ENCODE peak calls at places on chromosomes 11 and 22, in six cellular contexts. O is GM06990, L is ovary, C is astrocyte of the spinal cord, X is HFF-Myc, Y is heart left ventricle. A is an unnamed sample.

GRCh38 chr22:29814003-29814402 is 24.1 kb downstream of the ASCC2 start:
- DNase-seq in O (no peak), L (no peak), C (no peak), X (no peak), Y (no peak), A (no peak)

GRCh38 chr11:17498058-17498457 is 21.4 kb upstream of the ABCC8 start:
- DNase-seq in O (no peak), L (no peak), C (no peak), X (no peak), Y (no peak), A (no peak)

GRCh38 chr11:19595840-19596751 is 116.5 kb upstream of the NAV2 start:
- DNase-seq in O (no peak), L (no peak), C (peak), X (peak), Y (peak), A (peak)

GRCh38 chr11:59756496-59756840 is 1.3 kb downstream of the STX3 start:
- DNase-seq in O (no peak), L (no peak), C (no peak), X (no peak), Y (no peak), A (no peak)

GRCh38 chr11:60303661-60304060 is 23.2 kb downstream of the MS4A4A start:
- DNase-seq in O (no peak), L (no peak), C (no peak), X (no peak), Y (no peak), A (no peak)

GRCh38 chr11:7196396-7197146 is 55.1 kb upstream of the SYT9 start:
- DNase-seq in O (no peak), L (no peak), C (no peak), X (no peak), Y (no peak), A (no peak)

GRCh38 chr11:31761636-31762035 is 49.5 kb downstream of the PAX6 start:
- DNase-seq in O (no peak), L (no peak), C (no peak), X (no peak), Y (no peak), A (no peak)

GRCh38 chr11:47915407-47916137 is 64.8 kb upstream of the PTPRJ start:
- DNase-seq in O (no peak), L (no peak), C (no peak), X (no peak), Y (no peak), A (no peak)

GRCh38 chr11:75013051-75013450 is 24.3 kb downstream of the NEU3 start:
- DNase-seq in O (no peak), L (no peak), C (no peak), X (no peak), Y (no peak), A (no peak)

GRCh38 chr11:798093-798713 is at the start of gene SLC25A22:
- DNase-seq in O (peak), L (peak), C (peak), X (no peak), Y (peak), A (no peak)

GRCh38 chr11:797300-798092 is 585 bp downstream of the SLC25A22 start:
- DNase-seq in O (peak), L (peak), C (peak), X (no peak), Y (peak), A (peak)

GRCh38 chr11:801097-801780 is 3.2 kb upstream of the SLC25A22 start:
- DNase-seq in O (no peak), L (no peak), C (no peak), X (no peak), Y (no peak), A (no peak)

GRCh38 chr11:800473-800872 is 2.4 kb upstream of the SLC25A22 start:
- DNase-seq in O (no peak), L (no peak), C (no peak), X (no peak), Y (no peak), A (no peak)

GRCh38 chr11:799641-800316 is 1.7 kb upstream of the SLC25A22 start:
- DNase-seq in O (no peak), L (no peak), C (no peak), X (no peak), Y (no peak), A (no peak)
- H3K4me3 ChIP-seq in O (no peak), L (no peak), C (no peak), X (no peak), Y (no peak), A (no peak)

GRCh38 chr11:128697645-128698174 is 3.8 kb downstream of the FLI1 start:
- DNase-seq in O (no peak), L (no peak), C (no peak), X (no peak), Y (no peak), A (no peak)

GRCh38 chr11:128694618-128695481 is 978 bp downstream of the FLI1 start:
- DNase-seq in O (peak), L (no peak), C (peak), X (no peak), Y (peak), A (no peak)

GRCh38 chr11:128692750-128693578 is 908 bp upstream of the FLI1 start:
- DNase-seq in O (peak), L (no peak), C (peak), X (no peak), Y (peak), A (no peak)

GRCh38 chr11:128696930-128697329 is 3.1 kb downstream of the FLI1 start:
- DNase-seq in O (no peak), L (no peak), C (no peak), X (no peak), Y (no peak), A (no peak)

GRCh38 chr11:128695539-128696221 is 1.8 kb downstream of the FLI1 start:
- DNase-seq in O (no peak), L (no peak), C (peak), X (no peak), Y (no peak), A (no peak)
- H3K4me3 ChIP-seq in O (peak), L (peak), C (peak), X (peak), Y (peak), A (peak)

GRCh38 chr11:57266157-57266556 is 29.1 kb upstream of the APLNR start:
- DNase-seq in O (no peak), L (no peak), C (no peak), X (no peak), Y (no peak), A (no peak)

GRCh38 chr11:57260937-57261783 is 24.1 kb upstream of the APLNR start:
- DNase-seq in O (no peak), L (no peak), C (no peak), X (no peak), Y (no peak), A (no peak)

GRCh38 chr11:57263351-57263750 is 26.3 kb upstream of the APLNR start:
- DNase-seq in O (no peak), L (no peak), C (no peak), X (no peak), Y (no peak), A (no peak)
- H3K4me3 ChIP-seq in O (no peak), L (no peak), C (no peak), X (no peak), Y (no peak), A (no peak)

GRCh38 chr11:131910491-131911387 is 540.3 kb downstream of the NTM start:
- DNase-seq in O (no peak), L (no peak), C (peak), X (no peak), Y (no peak), A (no peak)

GRCh38 chr11:131907371-131907770 is 537.0 kb downstream of the NTM start:
- DNase-seq in O (no peak), L (no peak), C (no peak), X (no peak), Y (no peak), A (no peak)

GRCh38 chr11:131912127-131912526 is 541.7 kb downstream of the NTM start:
- DNase-seq in O (no peak), L (no peak), C (peak), X (no peak), Y (no peak), A (no peak)

GRCh38 chr11:131908316-131908715 is 537.9 kb downstream of the NTM start:
- DNase-seq in O (no peak), L (no peak), C (no peak), X (no peak), Y (no peak), A (no peak)

DNA sequence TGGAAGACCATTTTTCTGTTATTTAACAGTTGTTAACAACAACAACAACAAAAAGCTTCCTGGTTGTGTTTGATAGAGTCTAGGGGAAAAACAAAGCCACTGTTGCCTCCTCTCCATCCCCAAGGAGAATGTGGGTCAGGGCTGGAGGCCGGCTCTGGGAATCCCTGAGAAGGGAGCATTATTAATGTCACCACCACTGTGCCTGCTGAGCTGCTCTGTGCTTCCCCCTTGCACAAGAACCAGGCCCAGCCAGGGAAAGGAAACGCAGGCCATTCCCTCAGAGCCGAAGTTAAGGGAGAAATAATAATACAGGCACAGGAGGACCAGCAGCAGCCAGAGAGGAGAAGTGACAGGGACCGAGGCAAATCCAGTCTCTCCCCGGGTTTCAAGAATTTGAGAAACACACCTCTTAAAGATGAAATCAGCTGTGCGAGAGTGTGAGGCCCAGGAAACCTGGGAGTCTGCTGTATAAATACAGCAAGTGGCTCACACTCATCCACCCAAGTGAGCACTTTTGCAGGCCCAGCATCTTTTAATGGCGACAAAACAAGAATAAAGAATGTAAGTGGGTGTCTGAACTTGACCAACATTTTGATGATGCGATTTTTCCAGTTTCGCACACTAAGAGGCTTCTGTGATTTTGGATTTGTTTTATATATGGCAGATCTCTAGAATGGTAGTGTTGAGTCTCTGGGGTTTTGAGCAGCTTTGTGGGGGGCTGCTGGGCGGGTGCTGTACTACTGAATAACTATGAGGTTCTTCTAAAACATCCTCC is 539.2 kb downstream of the NTM start:
- DNase-seq in O (no peak), L (no peak), C (peak), X (no peak), Y (no peak), A (no peak)
- H3K4me3 ChIP-seq in O (no peak), L (no peak), C (peak), X (peak), Y (no peak), A (peak)

DNA sequence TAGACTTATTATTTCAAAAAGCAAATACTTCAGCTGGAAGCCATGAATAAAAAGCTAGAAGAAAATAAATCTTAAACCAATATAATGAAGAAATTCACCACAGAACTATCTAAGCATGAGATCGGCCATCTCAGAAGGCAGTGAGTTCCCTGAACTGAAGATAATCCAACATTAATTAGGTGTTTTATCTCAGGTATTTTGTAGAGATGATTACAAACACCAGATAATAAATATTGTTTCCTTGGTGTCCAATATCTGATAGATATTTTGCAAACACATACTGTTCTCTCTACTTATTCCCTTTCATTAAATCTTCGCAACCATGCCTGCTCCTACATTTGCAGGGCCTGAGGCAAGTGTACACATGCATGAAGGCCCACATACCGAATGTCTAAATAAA is 26.0 kb upstream of the FAM181B start:
- DNase-seq in O (no peak), L (no peak), C (no peak), X (no peak), Y (no peak), A (no peak)
- H3K4me3 ChIP-seq in O (no peak), L (no peak), C (no peak), X (no peak), Y (no peak), A (no peak)

GRCh38 chr22:44753189-44754042 is 1.0 kb downstream of the ARHGAP8 start:
- DNase-seq in O (no peak), L (no peak), C (peak), X (no peak), Y (no peak), A (no peak)
- H3K4me3 ChIP-seq in O (no peak), L (no peak), C (no peak), X (no peak), Y (no peak), A (no peak)

GRCh38 chr11:3161309-3161708 is 3.8 kb downstream of the OSBPL5 start:
- DNase-seq in O (no peak), L (peak), C (no peak), X (no peak), Y (peak), A (no peak)

GRCh38 chr11:3158821-3159220 is 6.3 kb downstream of the OSBPL5 start:
- DNase-seq in O (no peak), L (peak), C (no peak), X (no peak), Y (no peak), A (no peak)

GRCh38 chr11:3159296-3160190 is 5.6 kb downstream of the OSBPL5 start:
- DNase-seq in O (no peak), L (peak), C (no peak), X (no peak), Y (peak), A (no peak)

GRCh38 chr11:3161720-3162409 is 3.2 kb downstream of the OSBPL5 start:
- DNase-seq in O (no peak), L (peak), C (no peak), X (no peak), Y (no peak), A (no peak)

GRCh38 chr11:3160252-3161031 is 4.7 kb downstream of the OSBPL5 start:
- DNase-seq in O (no peak), L (peak), C (peak), X (peak), Y (peak), A (peak)
- H3K4me3 ChIP-seq in O (no peak), L (peak), C (peak), X (peak), Y (peak), A (peak)

DNA sequence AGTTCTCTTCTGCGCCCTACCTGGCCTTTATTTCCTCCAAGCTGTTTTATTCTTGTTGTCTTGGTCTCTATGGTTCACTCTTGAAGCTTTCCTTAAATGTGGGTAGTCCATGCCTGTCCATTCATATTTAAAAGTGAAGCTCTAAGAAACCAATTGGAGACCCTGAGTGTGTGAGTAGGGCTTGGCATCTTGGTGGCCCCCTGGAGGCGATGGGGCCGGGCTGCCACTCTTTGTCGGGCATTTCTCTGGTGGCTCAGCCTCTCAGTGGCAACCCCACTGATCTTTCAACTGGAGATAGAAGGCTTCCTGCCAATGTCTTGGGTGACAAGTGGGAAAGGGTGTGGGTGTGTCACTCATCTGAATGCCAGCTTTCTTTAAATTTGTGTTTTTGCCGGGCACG is 9.1 kb downstream of the TRPT1 start:
- DNase-seq in O (no peak), L (no peak), C (no peak), X (no peak), Y (peak), A (no peak)
- H3K4me3 ChIP-seq in O (no peak), L (no peak), C (no peak), X (no peak), Y (no peak), A (no peak)